ENCODE peak calls at places on chromosomes 1 and 21, in six cellular contexts. S is HCEC 1CT; F is activated CD8-positive, alpha-beta memory T cell treated with anti-CD3 and anti-CD28 coated beads, Interleukin-2, amount 50 U/mL, for 48 hours; P is NCI-H1092; N is SK-N-DZ; C is foreskin fibroblast. H is an unnamed sample.

GRCh38 chr1:44316231-44316759 is 38.8 kb downstream of the ERI3 start:
- DNase-seq in P (no peak), C (no peak), S (no peak), N (no peak), F (no peak), H (no peak)

GRCh38 chr21:23968722-23969647 is 1638.3 kb downstream of the MRPL39 start:
- DNase-seq in P (peak), F (peak), C (peak), N (peak), S (no peak), H (no peak)

GRCh38 chr1:160704250-160704649 is 7.4 kb downstream of the CD48 start:
- DNase-seq in P (no peak), F (no peak), N (no peak), S (no peak), C (no peak), H (no peak)

GRCh38 chr1:72063364-72063763 is 219.0 kb downstream of the NEGR1 start:
- DNase-seq in N (no peak), P (no peak), S (peak), C (peak), F (no peak), H (no peak)

GRCh38 chr1:234970731-234971476 is 157.7 kb downstream of the TOMM20 start:
- DNase-seq in S (peak), F (peak), C (peak), P (peak), N (peak), H (no peak)

GRCh38 chr1:226405411-226405988 is 2.4 kb downstream of the PARP1 start:
- DNase-seq in F (peak), P (no peak), N (no peak), S (no peak), C (no peak), H (no peak)

GRCh38 chr1:9798236-9799130 is 25.3 kb downstream of the CLSTN1 start:
- DNase-seq in N (no peak), F (no peak), S (peak), C (peak), P (no peak), H (peak)

GRCh38 chr21:46117586-46118304 is 19.8 kb downstream of the COL6A2 start:
- DNase-seq in C (no peak), F (no peak), N (no peak), P (no peak), S (no peak), H (peak)

GRCh38 chr1:99005142-99005491 is 456 bp upstream of the PLPPR5 start:
- DNase-seq in N (peak), S (no peak), P (no peak), F (peak), C (peak), H (no peak)

GRCh38 chr1:197892684-197893083 is 9.7 kb upstream of the C1orf53 start:
- DNase-seq in N (no peak), C (no peak), F (no peak), P (no peak), S (no peak), H (no peak)

GRCh38 chr1:212455406-212456165 is 22.9 kb downstream of the NENF start:
- DNase-seq in N (peak), F (peak), S (peak), C (peak), P (peak), H (peak)

GRCh38 chr1:178011864-178012476 is 42.1 kb upstream of the SEC16B start:
- DNase-seq in P (no peak), N (no peak), S (no peak), F (no peak), C (no peak), H (no peak)

H was measured in chondrocyte.